ENCODE peak calls at places on chromosomes 3 and 15, in five cellular contexts. One of them, this sample, is unnamed. For H3K4me1, the result is how much of the 10 kb centered on the place peaks cover.

GRCh38 chr15:72339777-72340177 is 19.8 kb upstream of the CELF6 start:
- DNase-seq in endodermal cell: no peak
- DNase-seq in colonic mucosa: no peak
- DNase-seq in neuronal stem cell: no peak
- DNase-seq in SK-N-SH: peak
- DNase-seq in this sample: no peak

GRCh38 chr3:42177068-42177800 is 86.1 kb downstream of the TRAK1 start:
- DNase-seq in endodermal cell: no peak
- DNase-seq in colonic mucosa: no peak
- DNase-seq in neuronal stem cell: no peak
- DNase-seq in SK-N-SH: no peak
- DNase-seq in this sample: no peak

GRCh38 chr3:99825239-99825638 is 7.6 kb downstream of the CMSS1 start:
- DNase-seq in endodermal cell: no peak
- DNase-seq in colonic mucosa: no peak
- DNase-seq in neuronal stem cell: no peak
- DNase-seq in SK-N-SH: no peak
- DNase-seq in this sample: no peak

GRCh38 chr3:100891033-100891432 is 102.2 kb downstream of the ABI3BP start:
- DNase-seq in endodermal cell: no peak
- DNase-seq in colonic mucosa: no peak
- DNase-seq in neuronal stem cell: no peak
- DNase-seq in SK-N-SH: no peak
- DNase-seq in this sample: no peak

GRCh38 chr15:33068531-33068990 is 126.0 kb downstream of the FMN1 start:
- DNase-seq in endodermal cell: peak
- DNase-seq in colonic mucosa: peak
- DNase-seq in neuronal stem cell: no peak
- DNase-seq in SK-N-SH: peak
- DNase-seq in this sample: no peak

GRCh38 chr3:156536524-156537316 is 18.2 kb downstream of the SSR3 start:
- DNase-seq in endodermal cell: no peak
- DNase-seq in colonic mucosa: no peak
- DNase-seq in neuronal stem cell: no peak
- DNase-seq in SK-N-SH: no peak
- DNase-seq in this sample: no peak

GRCh38 chr3:38153986-38154608 is 11.2 kb upstream of the OXSR1 start:
- DNase-seq in endodermal cell: no peak
- DNase-seq in colonic mucosa: no peak
- DNase-seq in neuronal stem cell: no peak
- DNase-seq in SK-N-SH: no peak
- DNase-seq in this sample: no peak

GRCh38 chr15:90482124-90483011 is 47.4 kb upstream of the CRTC3 start:
- DNase-seq in endodermal cell: peak
- DNase-seq in colonic mucosa: peak
- DNase-seq in neuronal stem cell: peak
- DNase-seq in SK-N-SH: peak
- DNase-seq in this sample: peak

GRCh38 chr3:15052335-15053242 is 12.5 kb downstream of the MRPS25 start:
- DNase-seq in endodermal cell: peak
- DNase-seq in colonic mucosa: no peak
- DNase-seq in neuronal stem cell: no peak
- DNase-seq in SK-N-SH: peak
- DNase-seq in this sample: no peak

GRCh38 chr15:28456476-28457395 is 76.0 kb downstream of the GOLGA8G start:
- DNase-seq in endodermal cell: peak
- DNase-seq in colonic mucosa: no peak
- DNase-seq in neuronal stem cell: no peak
- DNase-seq in SK-N-SH: peak
- DNase-seq in this sample: peak

GRCh38 chr15:100115066-100115710 is 226.6 kb downstream of the ADAMTS17 start:
- DNase-seq in endodermal cell: no peak
- DNase-seq in colonic mucosa: no peak
- DNase-seq in neuronal stem cell: no peak
- DNase-seq in SK-N-SH: no peak
- DNase-seq in this sample: no peak

GRCh38 chr3:4670352-4670751 is 177.2 kb downstream of the ITPR1 start:
- DNase-seq in endodermal cell: peak
- DNase-seq in colonic mucosa: no peak
- DNase-seq in neuronal stem cell: no peak
- DNase-seq in SK-N-SH: peak
- DNase-seq in this sample: peak

GRCh38 chr3:152175576-152175883 is 93.2 kb upstream of the MBNL1 start:
- DNase-seq in endodermal cell: no peak
- DNase-seq in colonic mucosa: no peak
- DNase-seq in neuronal stem cell: no peak
- DNase-seq in SK-N-SH: no peak
- DNase-seq in this sample: no peak
- H3K9ac ChIP-seq in endodermal cell: no peak
- H3K9ac ChIP-seq in colonic mucosa: no peak
- H3K9ac ChIP-seq in neuronal stem cell: no peak
- H3K9ac ChIP-seq in SK-N-SH: peak
- H3K9ac ChIP-seq in this sample: no peak

GRCh38 chr15:74038707-74039655 is 43.4 kb downstream of the GOLGA6A start:
- DNase-seq in endodermal cell: peak
- DNase-seq in colonic mucosa: no peak
- DNase-seq in neuronal stem cell: no peak
- DNase-seq in SK-N-SH: no peak
- DNase-seq in this sample: no peak
- H3K4me1 ChIP-seq in endodermal cell: under half
- H3K4me1 ChIP-seq in colonic mucosa: under half
- H3K4me1 ChIP-seq in neuronal stem cell: under half
- H3K4me1 ChIP-seq in SK-N-SH: under half
- H3K4me1 ChIP-seq in this sample: under half

GRCh38 chr3:1082024-1082633 is 10.7 kb upstream of the CNTN6 start:
- DNase-seq in endodermal cell: peak
- DNase-seq in colonic mucosa: peak
- DNase-seq in neuronal stem cell: peak
- DNase-seq in SK-N-SH: peak
- DNase-seq in this sample: peak
- H3K9ac ChIP-seq in endodermal cell: no peak
- H3K9ac ChIP-seq in colonic mucosa: no peak
- H3K9ac ChIP-seq in neuronal stem cell: no peak
- H3K9ac ChIP-seq in SK-N-SH: no peak
- H3K9ac ChIP-seq in this sample: no peak

GRCh38 chr15:88375234-88375926 is 91.8 kb downstream of the MRPL46 start:
- DNase-seq in endodermal cell: peak
- DNase-seq in colonic mucosa: no peak
- DNase-seq in neuronal stem cell: peak
- DNase-seq in SK-N-SH: no peak
- DNase-seq in this sample: no peak

GRCh38 chr15:88382482-88382983 is 84.7 kb downstream of the MRPL46 start:
- DNase-seq in endodermal cell: no peak
- DNase-seq in colonic mucosa: no peak
- DNase-seq in neuronal stem cell: no peak
- DNase-seq in SK-N-SH: peak
- DNase-seq in this sample: no peak

GRCh38 chr15:88378259-88378658 is 88.9 kb downstream of the MRPL46 start:
- DNase-seq in endodermal cell: no peak
- DNase-seq in colonic mucosa: no peak
- DNase-seq in neuronal stem cell: no peak
- DNase-seq in SK-N-SH: no peak
- DNase-seq in this sample: no peak

GRCh38 chr15:88377509-88377908 is 89.7 kb downstream of the MRPL46 start:
- DNase-seq in endodermal cell: no peak
- DNase-seq in colonic mucosa: no peak
- DNase-seq in neuronal stem cell: no peak
- DNase-seq in SK-N-SH: no peak
- DNase-seq in this sample: no peak

DNA sequence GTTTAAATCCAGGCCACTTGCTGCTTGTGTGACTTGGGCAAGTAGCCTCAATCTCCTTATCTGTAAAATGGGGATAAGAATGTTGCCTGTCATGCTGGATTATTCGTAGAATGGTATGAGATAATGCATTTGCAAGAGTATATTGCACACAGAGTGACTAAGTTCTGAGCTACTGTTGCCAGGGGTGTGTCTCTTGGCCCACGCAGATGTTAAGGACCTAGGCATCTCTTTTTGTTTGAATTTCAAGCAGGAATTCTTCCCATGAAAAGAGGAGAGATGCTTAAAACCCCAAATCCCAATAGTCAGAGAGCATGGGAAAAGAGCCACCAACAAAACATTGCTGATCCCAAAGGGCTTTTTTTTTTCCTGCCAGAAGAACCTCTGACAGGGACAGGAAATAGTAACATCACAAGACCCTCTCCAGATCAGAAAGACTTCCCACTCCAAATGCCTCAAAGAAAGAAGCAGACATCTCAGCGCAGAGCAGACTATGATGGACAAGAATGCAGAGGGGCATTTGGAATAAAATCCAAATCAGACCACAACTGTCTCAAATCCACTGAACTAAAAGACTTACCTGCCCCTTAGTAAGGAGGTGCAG is 90.5 kb downstream of the MRPL46 start:
- DNase-seq in endodermal cell: no peak
- DNase-seq in colonic mucosa: no peak
- DNase-seq in neuronal stem cell: no peak
- DNase-seq in SK-N-SH: no peak
- DNase-seq in this sample: no peak
- H3K4me1 ChIP-seq in endodermal cell: under half
- H3K4me1 ChIP-seq in colonic mucosa: under half
- H3K4me1 ChIP-seq in neuronal stem cell: under half
- H3K4me1 ChIP-seq in SK-N-SH: under half
- H3K4me1 ChIP-seq in this sample: under half

GRCh38 chr3:124300416-124300815 is 308.5 kb upstream of the ROPN1 start:
- DNase-seq in endodermal cell: no peak
- DNase-seq in colonic mucosa: no peak
- DNase-seq in neuronal stem cell: no peak
- DNase-seq in SK-N-SH: no peak
- DNase-seq in this sample: no peak
- H3K9ac ChIP-seq in endodermal cell: no peak
- H3K9ac ChIP-seq in colonic mucosa: no peak
- H3K9ac ChIP-seq in neuronal stem cell: no peak
- H3K9ac ChIP-seq in SK-N-SH: no peak
- H3K9ac ChIP-seq in this sample: no peak

This sample was measured in Karpas-422.